ENCODE peak calls at places on chromosomes 12 and 14, in eight cellular contexts. U is activated naive CD4-positive, alpha-beta T cell treated with anti-CD3 and anti-CD28 coated beads, Interleukin-2, amount 10 ng/mL, durations not matched to agents 7 days and 5 days; D is amygdala; X is AG04450; R is heart right ventricle; E is GOT3; S is iPS DF 19.7; Y is choroid plexus epithelial cell. A is an unnamed sample.

GRCh38 chr14:68624541-68625220 is 168.2 kb downstream of the ZFP36L1 start:
- DNase-seq in U (no peak), D (no peak), X (no peak), R (no peak), E (no peak), S (no peak), Y (no peak), A (no peak)

GRCh38 chr14:51069065-51069464 is 25.8 kb downstream of the TRIM9 start:
- DNase-seq in U (no peak), D (no peak), X (no peak), R (no peak), E (no peak), S (no peak), Y (no peak), A (no peak)

GRCh38 chr14:101596742-101597141 is 35.4 kb downstream of the DIO3 start:
- DNase-seq in U (no peak), D (no peak), X (no peak), R (no peak), E (no peak), S (no peak), Y (no peak), A (no peak)

GRCh38 chr14:101665478-101666078 is 95.9 kb upstream of the PPP2R5C start:
- DNase-seq in U (peak; percentile 65), D (no peak), X (peak; percentile 2), R (no peak), E (no peak), S (peak; percentile 23), Y (peak; percentile 72), A (peak; percentile 17)

GRCh38 chr12:51171884-51172514 is 936 bp downstream of the TFCP2 start:
- DNase-seq in U (no peak), D (no peak), X (no peak), R (no peak), E (no peak), S (no peak), Y (peak; percentile 37), A (no peak)

GRCh38 chr14:103315368-103315911 is 18.6 kb upstream of the EIF5 start:
- DNase-seq in U (no peak), D (no peak), X (peak; percentile 30), R (peak; percentile 23), E (no peak), S (no peak), Y (peak; percentile 52), A (no peak)

GRCh38 chr14:100524233-100524932 is 62.8 kb downstream of the BEGAIN start:
- DNase-seq in U (peak; percentile 7), D (no peak), X (no peak), R (no peak), E (no peak), S (no peak), Y (no peak), A (no peak)

GRCh38 chr14:54221971-54222370 is 174.8 kb upstream of the CDKN3 start:
- DNase-seq in U (no peak), D (no peak), X (no peak), R (no peak), E (no peak), S (no peak), Y (no peak), A (no peak)

GRCh38 chr12:108734200-108734906 is 3.0 kb upstream of the CORO1C start:
- DNase-seq in U (no peak), D (no peak), X (peak; percentile 73), R (no peak), E (no peak), S (no peak), Y (peak; percentile 79), A (no peak)

GRCh38 chr12:119036878-119037493 is 55.6 kb downstream of the SRRM4 start:
- DNase-seq in U (peak; percentile 30), D (peak; percentile 16), X (no peak), R (peak; percentile 6), E (no peak), S (no peak), Y (peak; percentile 1), A (no peak)

GRCh38 chr14:34460841-34461240 is 1.2 kb downstream of the SPTSSA start:
- DNase-seq in U (no peak), D (no peak), X (no peak), R (no peak), E (no peak), S (no peak), Y (peak; percentile 71), A (no peak)

GRCh38 chr14:104700747-104701215 is 11.4 kb downstream of the INF2 start:
- DNase-seq in U (no peak), D (no peak), X (no peak), R (no peak), E (no peak), S (no peak), Y (no peak), A (no peak)

GRCh38 chr12:87233636-87234035 is 795.6 kb downstream of the C12orf50 start:
- DNase-seq in U (no peak), D (no peak), X (no peak), R (no peak), E (no peak), S (no peak), Y (peak; percentile 76), A (no peak)

GRCh38 chr14:56989359-56989758 is 179.1 kb upstream of the OTX2 start:
- DNase-seq in U (no peak), D (no peak), X (no peak), R (no peak), E (no peak), S (no peak), Y (no peak), A (no peak)

GRCh38 chr14:81453166-81453766 is 53.1 kb upstream of the STON2 start:
- DNase-seq in U (peak; percentile 62), D (peak; percentile 52), X (no peak), R (peak; percentile 51), E (no peak), S (no peak), Y (peak; percentile 78), A (peak; percentile 41)

GRCh38 chr14:78075610-78076277 is 94.4 kb upstream of the NRXN3 start:
- DNase-seq in U (no peak), D (no peak), X (no peak), R (peak; percentile 16), E (no peak), S (no peak), Y (no peak), A (no peak)

GRCh38 chr12:2526371-2526770 is 268.4 kb upstream of the FKBP4 start:
- DNase-seq in U (no peak), D (no peak), X (no peak), R (no peak), E (no peak), S (no peak), Y (no peak), A (no peak)

GRCh38 chr12:97748298-97748697 is 285.7 kb downstream of the RMST start:
- DNase-seq in U (no peak), D (no peak), X (no peak), R (no peak), E (no peak), S (no peak), Y (no peak), A (no peak)

GRCh38 chr12:118402251-118402650 is 25.9 kb downstream of the SUDS3 start:
- DNase-seq in U (no peak), D (peak; percentile 25), X (peak; percentile 60), R (no peak), E (no peak), S (no peak), Y (peak; percentile 87), A (no peak)

GRCh38 chr12:96434107-96434506 is 33.9 kb upstream of the CDK17 start:
- DNase-seq in U (peak; percentile 86), D (no peak), X (peak; percentile 97), R (no peak), E (no peak), S (no peak), Y (peak; percentile 99), A (peak; percentile 49)

GRCh38 chr14:68657300-68658028 is 135.4 kb downstream of the ZFP36L1 start:
- DNase-seq in U (no peak), D (no peak), X (no peak), R (no peak), E (no peak), S (no peak), Y (no peak), A (no peak)

GRCh38 chr12:107165581-107165980 is 72.2 kb upstream of the CRY1 start:
- DNase-seq in U (no peak), D (no peak), X (no peak), R (no peak), E (no peak), S (no peak), Y (no peak), A (no peak)

GRCh38 chr14:60087664-60088063 is 4.1 kb upstream of the PCNX4 start:
- DNase-seq in U (no peak), D (no peak), X (no peak), R (no peak), E (no peak), S (no peak), Y (no peak), A (no peak)

GRCh38 chr14:76495983-76496382 is 120.0 kb downstream of the ESRRB start:
- DNase-seq in U (no peak), D (no peak), X (no peak), R (no peak), E (no peak), S (no peak), Y (no peak), A (no peak)

GRCh38 chr12:45192041-45192695 is 23.7 kb upstream of the ANO6 start:
- DNase-seq in U (no peak), D (no peak), X (no peak), R (no peak), E (no peak), S (no peak), Y (peak; percentile 77), A (no peak)

GRCh38 chr14:66117600-66117999 is 368.6 kb upstream of the CCDC196 start:
- DNase-seq in U (no peak), D (no peak), X (no peak), R (no peak), E (no peak), S (no peak), Y (peak; percentile 46), A (no peak)